ENCODE peak calls at places on chromosomes 12 and 14, in eight cellular contexts. B is tibial nerve, G is left ventricle myocardium inferior, P is Karpas-422, T is stromal cell of bone marrow, F is ascending aorta, M is neural progenitor cell, X is cerebellum. W is an unnamed sample.

GRCh38 chr12:32671930-32672785 is 6.9 kb upstream of the DNM1L start:
- DNase-seq in B (no peak), G (no peak), P (peak), T (peak), F (no peak), M (peak), X (peak), W (peak)

GRCh38 chr12:29088611-29089219 is 60.4 kb upstream of the FAR2 start:
- DNase-seq in B (no peak), G (no peak), P (no peak), T (no peak), F (no peak), M (no peak), X (no peak), W (no peak)

GRCh38 chr12:39277416-39277815 is 165.5 kb downstream of the KIF21A start:
- DNase-seq in B (no peak), G (no peak), P (no peak), T (no peak), F (no peak), M (no peak), X (no peak), W (no peak)

GRCh38 chr12:65836419-65837197 is 12.3 kb downstream of the HMGA2 start:
- DNase-seq in B (no peak), G (no peak), P (no peak), T (no peak), F (no peak), M (no peak), X (no peak), W (no peak)

GRCh38 chr12:79597910-79598309 is 92.9 kb downstream of the PAWR start:
- DNase-seq in B (no peak), G (no peak), P (no peak), T (no peak), F (no peak), M (no peak), X (no peak), W (no peak)

GRCh38 chr12:93166891-93167307 is 210.8 kb upstream of the NUDT4 start:
- DNase-seq in B (no peak), G (no peak), P (no peak), T (no peak), F (no peak), M (no peak), X (no peak), W (no peak)

GRCh38 chr14:99393059-99393655 is 87.5 kb downstream of the SETD3 start:
- DNase-seq in B (no peak), G (no peak), P (peak), T (no peak), F (no peak), M (peak), X (no peak), W (no peak)

GRCh38 chr14:77503138-77503537 is 4.5 kb upstream of the ISM2 start:
- DNase-seq in B (no peak), G (no peak), P (no peak), T (no peak), F (no peak), M (no peak), X (no peak), W (no peak)

GRCh38 chr14:50062438-50063039 is 53.8 kb downstream of the VCPKMT start:
- DNase-seq in B (no peak), G (no peak), P (peak), T (no peak), F (no peak), M (no peak), X (no peak), W (no peak)

GRCh38 chr14:37903561-37904191 is 304.0 kb upstream of the SSTR1 start:
- DNase-seq in B (no peak), G (no peak), P (peak), T (peak), F (no peak), M (peak), X (no peak), W (peak)

GRCh38 chr12:6647083-6647604 is at the start of gene ACRBP:
- DNase-seq in B (peak), G (peak), P (no peak), T (peak), F (no peak), M (peak), X (peak), W (peak)

GRCh38 chr14:94697773-94698556 is 71.9 kb downstream of the GSC start:
- DNase-seq in B (no peak), G (no peak), P (no peak), T (no peak), F (no peak), M (no peak), X (no peak), W (no peak)

GRCh38 chr12:107436376-107436775 is 249.2 kb upstream of the PWP1 start:
- DNase-seq in B (no peak), G (no peak), P (no peak), T (no peak), F (no peak), M (peak), X (no peak), W (no peak)

GRCh38 chr12:107610030-107610859 is 75.4 kb upstream of the PWP1 start:
- DNase-seq in B (no peak), G (no peak), P (peak), T (peak), F (no peak), M (peak), X (no peak), W (peak)

GRCh38 chr14:50475460-50475859 is 56.9 kb downstream of the MAP4K5 start:
- DNase-seq in B (no peak), G (no peak), P (peak), T (no peak), F (no peak), M (no peak), X (no peak), W (no peak)

GRCh38 chr12:24743891-24744793 is 204.8 kb downstream of the BCAT1 start:
- DNase-seq in B (no peak), G (no peak), P (no peak), T (no peak), F (no peak), M (no peak), X (no peak), W (no peak)

GRCh38 chr12:6644257-6644596 is 3.0 kb downstream of the ACRBP start:
- DNase-seq in B (no peak), G (no peak), P (no peak), T (no peak), F (no peak), M (no peak), X (no peak), W (no peak)

GRCh38 chr14:44970907-44971306 is 8.9 kb downstream of the TOGARAM1 start:
- DNase-seq in B (no peak), G (no peak), P (no peak), T (no peak), F (no peak), M (no peak), X (no peak), W (no peak)

GRCh38 chr12:26576266-26576665 is 256.7 kb downstream of the ITPR2 start:
- DNase-seq in B (no peak), G (no peak), P (no peak), T (no peak), F (no peak), M (no peak), X (no peak), W (no peak)

GRCh38 chr12:53063708-53064612 is 14.1 kb downstream of the TNS2 start:
- DNase-seq in B (peak), G (peak), P (no peak), T (peak), F (peak), M (no peak), X (no peak), W (no peak)

GRCh38 chr12:90102957-90103652 is 394.5 kb upstream of the ATP2B1 start:
- DNase-seq in B (no peak), G (no peak), P (peak), T (peak), F (no peak), M (peak), X (peak), W (no peak)

GRCh38 chr14:81219821-81220487 is 805 bp downstream of the GTF2A1 start:
- DNase-seq in B (no peak), G (peak), P (peak), T (peak), F (no peak), M (peak), X (peak), W (no peak)

GRCh38 chr12:56197921-56198635 is 8.8 kb upstream of the SMARCC2 start:
- DNase-seq in B (no peak), G (no peak), P (no peak), T (no peak), F (no peak), M (no peak), X (no peak), W (no peak)

GRCh38 chr12:130872179-130873096 is 572 bp downstream of the RAN start:
- DNase-seq in B (no peak), G (peak), P (peak), T (peak), F (no peak), M (peak), X (peak), W (no peak)

GRCh38 chr12:132620893-132621656 is 2.5 kb downstream of the P2RX2 start:
- DNase-seq in B (no peak), G (no peak), P (no peak), T (no peak), F (no peak), M (no peak), X (no peak), W (no peak)

GRCh38 chr12:117580718-117581062 is 219.3 kb upstream of the NOS1 start:
- DNase-seq in B (peak), G (peak), P (peak), T (no peak), F (no peak), M (peak), X (peak), W (peak)

GRCh38 chr12:3185260-3185870 is 108.2 kb downstream of the TSPAN9 start:
- DNase-seq in B (no peak), G (peak), P (no peak), T (no peak), F (peak), M (no peak), X (no peak), W (no peak)

W was measured in neuronal stem cell.